ENCODE peak calls at places on chromosomes 1 and 21, in six cellular contexts. S is GM23338, B is uterus, I is thoracic aorta, L is psoas muscle, K is left ventricle myocardium inferior. Y is an unnamed sample. For H3K27me3, the result is how much of the 10 kb centered on the place peaks cover.

GRCh38 chr1:54283214-54283996 is 83.4 kb downstream of the MRPL37 start:
- DNase-seq in K (no peak), B (no peak), L (no peak), S (no peak), I (no peak), Y (no peak)

GRCh38 chr1:51705035-51705434 is 88.1 kb downstream of the OSBPL9 start:
- DNase-seq in I (no peak), S (no peak), L (no peak), B (no peak), K (no peak), Y (no peak)

GRCh38 chr21:37800122-37800455 is 116.2 kb downstream of the KCNJ6 start:
- DNase-seq in K (no peak), I (no peak), L (no peak), S (no peak), B (no peak), Y (no peak)

GRCh38 chr1:41850029-41850428 is 68.7 kb downstream of the HIVEP3 start:
- DNase-seq in L (no peak), I (no peak), S (no peak), K (no peak), B (no peak), Y (no peak)

GRCh38 chr1:100606438-100606837 is 68.5 kb downstream of the GPR88 start:
- DNase-seq in K (peak), I (no peak), B (no peak), S (peak), L (no peak), Y (peak)

GRCh38 chr1:178065250-178065649 is 28.7 kb upstream of the RASAL2 start:
- DNase-seq in L (no peak), B (no peak), I (no peak), K (no peak), S (no peak), Y (no peak)

GRCh38 chr1:181392613-181393170 is 90.6 kb upstream of the CACNA1E start:
- DNase-seq in S (no peak), L (no peak), B (no peak), I (no peak), K (no peak), Y (peak)

GRCh38 chr21:35149698-35150097 is 100.6 kb upstream of the RUNX1 start:
- DNase-seq in B (no peak), I (no peak), S (no peak), L (no peak), K (no peak), Y (no peak)

GRCh38 chr1:156887324-156887723 is 6.2 kb upstream of the PEAR1 start:
- DNase-seq in K (no peak), I (no peak), B (no peak), L (no peak), S (no peak), Y (no peak)

GRCh38 chr1:3038113-3038551 is 16.9 kb downstream of the ACTRT2 start:
- DNase-seq in K (no peak), S (no peak), L (peak), I (no peak), B (no peak), Y (no peak)

GRCh38 chr21:31870472-31870871 is 2.3 kb upstream of the HUNK start:
- DNase-seq in L (no peak), B (no peak), K (no peak), S (no peak), I (no peak), Y (no peak)

GRCh38 chr21:31897311-31897710 is 24.5 kb downstream of the HUNK start:
- DNase-seq in I (no peak), S (no peak), K (no peak), L (no peak), B (no peak), Y (peak)

GRCh38 chr1:77025599-77025998 is 158.3 kb downstream of the ST6GALNAC5 start:
- DNase-seq in B (no peak), S (no peak), L (no peak), I (no peak), K (no peak), Y (no peak)

GRCh38 chr1:145849356-145850165 is 4.1 kb downstream of the NUDT17 start:
- DNase-seq in K (no peak), L (no peak), B (no peak), I (no peak), S (peak), Y (peak)

GRCh38 chr1:108043712-108044111 is 78.7 kb upstream of the VAV3 start:
- DNase-seq in I (no peak), S (no peak), K (no peak), L (no peak), B (no peak), Y (no peak)

GRCh38 chr1:209780276-209780675 is 4.1 kb downstream of the C1orf74 start:
- DNase-seq in S (no peak), L (no peak), K (no peak), B (no peak), I (no peak), Y (no peak)

GRCh38 chr1:32201011-32201855 is 838 bp downstream of the CCDC28B start:
- DNase-seq in S (peak), I (no peak), B (peak), K (peak), L (peak), Y (peak)

GRCh38 chr1:246573481-246573880 is 7.2 kb downstream of the CNST start:
- DNase-seq in B (no peak), L (no peak), I (no peak), S (no peak), K (no peak), Y (no peak)

GRCh38 chr1:43147625-43148319 is 24.3 kb downstream of the EBNA1BP2 start:
- DNase-seq in K (peak), B (peak), I (peak), L (peak), S (peak), Y (peak)

GRCh38 chr1:96782861-96783260 is 61.3 kb downstream of the PTBP2 start:
- DNase-seq in S (no peak), K (no peak), I (no peak), L (no peak), B (no peak), Y (no peak)

GRCh38 chr1:41580021-41580420 is 95.5 kb upstream of the EDN2 start:
- DNase-seq in I (no peak), K (no peak), S (no peak), B (no peak), L (no peak), Y (peak)

GRCh38 chr1:31514117-31514516 is 62.2 kb upstream of the TINAGL1 start:
- DNase-seq in K (no peak), L (no peak), B (no peak), S (no peak), I (no peak), Y (no peak)

GRCh38 chr1:219185486-219186117 is 11.9 kb downstream of the LYPLAL1 start:
- DNase-seq in B (no peak), S (no peak), L (no peak), I (no peak), K (no peak), Y (no peak)

GRCh38 chr1:245915851-245916250 is 591.2 kb downstream of the SMYD3 start:
- DNase-seq in B (no peak), K (no peak), L (no peak), S (no peak), I (no peak), Y (no peak)

GRCh38 chr1:102107441-102107840 is 110.7 kb upstream of the OLFM3 start:
- DNase-seq in L (no peak), S (peak), K (no peak), I (no peak), B (no peak), Y (no peak)

GRCh38 chr1:200905411-200906052 is 10.8 kb downstream of the INAVA start:
- DNase-seq in S (no peak), L (no peak), I (no peak), B (no peak), K (no peak), Y (no peak)

GRCh38 chr1:64323882-64324281 is 120.5 kb downstream of the UBE2U start:
- DNase-seq in S (no peak), L (no peak), I (no peak), K (no peak), B (no peak), Y (no peak)

GRCh38 chr1:5271264-5271663 is 616.9 kb downstream of the AJAP1 start:
- DNase-seq in S (no peak), L (no peak), I (no peak), B (no peak), K (no peak), Y (peak)
- H3K27me3 ChIP-seq in S (under half), L (under half), I (under half), B (under half), K (half or more), Y (under half)

GRCh38 chr21:45972716-45973474 is 8.7 kb upstream of the COL6A1 start:
- DNase-seq in S (peak), B (peak), I (no peak), L (peak), K (peak), Y (peak)
- H3K27ac ChIP-seq in S (no peak), B (peak), I (peak), L (peak), K (peak), Y (no peak)

GRCh38 chr1:18554597-18554996 is 73.9 kb downstream of the KLHDC7A start:
- DNase-seq in I (no peak), B (no peak), L (no peak), S (no peak), K (no peak), Y (no peak)

GRCh38 chr1:18554101-18554500 is 73.4 kb downstream of the KLHDC7A start:
- DNase-seq in L (no peak), K (no peak), S (no peak), I (no peak), B (no peak), Y (no peak)

GRCh38 chr1:18555036-18555435 is 74.3 kb downstream of the KLHDC7A start:
- DNase-seq in B (no peak), I (no peak), L (no peak), S (no peak), K (no peak), Y (no peak)

GRCh38 chr1:18557621-18558465 is 72.8 kb upstream of the PAX7 start:
- DNase-seq in S (peak), B (no peak), I (no peak), K (no peak), L (no peak), Y (peak)

GRCh38 chr1:18556364-18556763 is 74.3 kb upstream of the PAX7 start:
- DNase-seq in I (no peak), K (no peak), L (no peak), B (no peak), S (peak), Y (no peak)
- TF ChIP-seq CTCF in I (no peak), K (peak), L (no peak), B (no peak), S (peak), Y (peak)

GRCh38 chr1:924619-925323 is 1.0 kb downstream of the SAMD11 start:
- DNase-seq in B (peak), I (no peak), L (no peak), S (peak), K (no peak), Y (peak)
- H3K27me3 ChIP-seq in B (under half), I (under half), L (half or more), S (half or more), K (half or more), Y (half or more)

GRCh38 chr1:227466039-227466645 is 97.2 kb upstream of the ZNF678 start:
- DNase-seq in B (no peak), S (no peak), I (no peak), L (no peak), K (no peak), Y (no peak)
- H3K27ac ChIP-seq in B (no peak), S (no peak), I (no peak), L (no peak), K (no peak), Y (no peak)